ENCODE peak calls at places on chromosomes 6 and 20, in six cellular contexts. I, M, S, N, C and F are unnamed samples.

GRCh38 chr6:6590530-6590929 is 2.0 kb downstream of the LY86 start:
- DNase-seq in I (no peak), M (no peak), S (no peak), N (no peak), C (no peak), F (no peak)

GRCh38 chr6:128121190-128121589 is 220.3 kb upstream of the THEMIS start:
- DNase-seq in I (no peak), M (no peak), S (no peak), N (no peak), C (no peak), F (no peak)

GRCh38 chr6:153727910-153728309 is 311.1 kb upstream of the OPRM1 start:
- DNase-seq in I (no peak), M (no peak), S (no peak), N (peak), C (no peak), F (no peak)

GRCh38 chr20:16444056-16444777 is 129.0 kb downstream of the KIF16B start:
- DNase-seq in I (no peak), M (no peak), S (no peak), N (peak), C (no peak), F (no peak)

GRCh38 chr6:152651986-152652385 is 14.8 kb upstream of the SYNE1 start:
- DNase-seq in I (no peak), M (no peak), S (no peak), N (no peak), C (no peak), F (no peak)

GRCh38 chr20:1499528-1500420 is 8.6 kb upstream of the SIRPB2 start:
- DNase-seq in I (no peak), M (no peak), S (no peak), N (no peak), C (no peak), F (no peak)

GRCh38 chr6:142975272-142975805 is 30.4 kb upstream of the HIVEP2 start:
- DNase-seq in I (no peak), M (no peak), S (no peak), N (no peak), C (no peak), F (no peak)

GRCh38 chr6:111818539-111819226 is 54.6 kb downstream of the FYN start:
- DNase-seq in I (no peak), M (no peak), S (no peak), N (peak), C (no peak), F (no peak)

GRCh38 chr6:10422282-10423034 is 7.6 kb upstream of the TFAP2A start:
- DNase-seq in I (no peak), M (no peak), S (no peak), N (no peak), C (no peak), F (no peak)

GRCh38 chr20:61340157-61340556 is 88.1 kb downstream of the CDH4 start:
- DNase-seq in I (no peak), M (no peak), S (no peak), N (no peak), C (no peak), F (no peak)

GRCh38 chr6:36318690-36319435 is 17.8 kb downstream of the BNIP5 start:
- DNase-seq in I (no peak), M (no peak), S (peak), N (no peak), C (no peak), F (no peak)

GRCh38 chr6:37971711-37972410 is 152.3 kb downstream of the ZFAND3 start:
- DNase-seq in I (no peak), M (no peak), S (no peak), N (no peak), C (no peak), F (no peak)

GRCh38 chr20:2397595-2398145 is 17.0 kb downstream of the TGM6 start:
- DNase-seq in I (no peak), M (no peak), S (no peak), N (no peak), C (peak), F (no peak)

GRCh38 chr6:17311595-17312311 is 30.6 kb downstream of the RBM24 start:
- DNase-seq in I (no peak), M (no peak), S (no peak), N (peak), C (no peak), F (no peak)

GRCh38 chr6:15387118-15387517 is 141.2 kb downstream of the JARID2 start:
- DNase-seq in I (no peak), M (no peak), S (no peak), N (no peak), C (no peak), F (no peak)

GRCh38 chr6:35058827-35059522 is 82.2 kb downstream of the TCP11 start:
- DNase-seq in I (no peak), M (no peak), S (peak), N (no peak), C (no peak), F (no peak)

GRCh38 chr6:113833537-113833936 is 23.6 kb upstream of the MARCKS start:
- DNase-seq in I (no peak), M (no peak), S (no peak), N (peak), C (no peak), F (no peak)

GRCh38 chr20:60242836-60243520 is 284.8 kb downstream of the CDH26 start:
- DNase-seq in I (no peak), M (no peak), S (no peak), N (no peak), C (no peak), F (no peak)

GRCh38 chr20:51972031-51972430 is 169.7 kb upstream of the SALL4 start:
- DNase-seq in I (no peak), M (no peak), S (no peak), N (no peak), C (no peak), F (no peak)

GRCh38 chr6:166955865-166956443 is 396 bp downstream of the RNASET2 start:
- DNase-seq in I (no peak), M (no peak), S (peak), N (peak), C (no peak), F (no peak)

GRCh38 chr20:15976047-15976731 is 597.1 kb downstream of the KIF16B start:
- DNase-seq in I (no peak), M (no peak), S (no peak), N (peak), C (no peak), F (peak)

GRCh38 chr20:1567392-1568165 is 10.1 kb upstream of the SIRPD start:
- DNase-seq in I (no peak), M (no peak), S (no peak), N (peak), C (no peak), F (no peak)

GRCh38 chr6:119110601-119111548 is 32.4 kb upstream of the FAM184A start:
- DNase-seq in I (peak), M (no peak), S (no peak), N (peak), C (no peak), F (peak)

GRCh38 chr6:87807423-87807978 is 105.5 kb upstream of the AKIRIN2 start:
- DNase-seq in I (no peak), M (no peak), S (no peak), N (no peak), C (no peak), F (no peak)

GRCh38 chr6:111585241-111585968 is 20.3 kb downstream of the TRAF3IP2 start:
- DNase-seq in I (no peak), M (no peak), S (no peak), N (peak), C (no peak), F (no peak)

GRCh38 chr6:150068173-150068785 is 642 bp downstream of the ULBP3 start:
- DNase-seq in I (no peak), M (no peak), S (no peak), N (no peak), C (no peak), F (no peak)

GRCh38 chr6:109183109-109183508 is 87.8 kb downstream of the CEP57L1 start:
- DNase-seq in I (no peak), M (no peak), S (no peak), N (no peak), C (no peak), F (no peak)

GRCh38 chr20:19000071-19000470 is 186.5 kb downstream of the SCP2D1 start:
- DNase-seq in I (no peak), M (no peak), S (no peak), N (no peak), C (peak), F (no peak)

GRCh38 chr20:43915209-43916072 is 789 bp downstream of the TOX2 start:
- DNase-seq in I (no peak), M (no peak), S (no peak), N (peak), C (peak), F (no peak)

GRCh38 chr6:2434911-2435310 is 189.5 kb upstream of the GMDS start:
- DNase-seq in I (no peak), M (no peak), S (no peak), N (no peak), C (no peak), F (no peak)

DNA sequence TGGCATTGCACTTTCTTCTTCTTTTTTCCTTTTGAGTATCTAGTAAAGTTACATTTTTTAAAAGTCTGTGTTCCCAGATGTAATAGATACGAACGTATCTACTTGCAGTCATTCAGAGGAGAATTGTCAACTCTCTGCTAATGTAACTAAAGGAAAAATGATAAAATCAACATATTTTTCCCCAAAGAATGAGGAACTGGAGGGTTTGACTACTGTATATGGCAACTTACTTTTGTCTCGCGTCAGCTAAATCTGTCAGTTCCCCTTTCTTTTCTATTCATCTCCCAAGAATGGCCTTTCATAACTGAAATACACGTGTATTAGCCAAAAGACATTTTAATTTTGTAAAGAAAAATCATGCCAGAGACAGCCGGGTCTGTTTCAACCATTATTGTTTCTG is 5.4 kb downstream of the EYA2 start:
- DNase-seq in I (no peak), M (no peak), S (no peak), N (no peak), C (no peak), F (no peak)
- H3K4me3 ChIP-seq in I (no peak), M (no peak), S (no peak), N (no peak), C (no peak), F (no peak)

GRCh38 chr6:156511570-156511969 is 265.6 kb upstream of the ARID1B start:
- DNase-seq in I (no peak), M (no peak), S (no peak), N (no peak), C (no peak), F (no peak)
- H3K4me3 ChIP-seq in I (no peak), M (no peak), S (no peak), N (no peak), C (no peak), F (no peak)

DNA sequence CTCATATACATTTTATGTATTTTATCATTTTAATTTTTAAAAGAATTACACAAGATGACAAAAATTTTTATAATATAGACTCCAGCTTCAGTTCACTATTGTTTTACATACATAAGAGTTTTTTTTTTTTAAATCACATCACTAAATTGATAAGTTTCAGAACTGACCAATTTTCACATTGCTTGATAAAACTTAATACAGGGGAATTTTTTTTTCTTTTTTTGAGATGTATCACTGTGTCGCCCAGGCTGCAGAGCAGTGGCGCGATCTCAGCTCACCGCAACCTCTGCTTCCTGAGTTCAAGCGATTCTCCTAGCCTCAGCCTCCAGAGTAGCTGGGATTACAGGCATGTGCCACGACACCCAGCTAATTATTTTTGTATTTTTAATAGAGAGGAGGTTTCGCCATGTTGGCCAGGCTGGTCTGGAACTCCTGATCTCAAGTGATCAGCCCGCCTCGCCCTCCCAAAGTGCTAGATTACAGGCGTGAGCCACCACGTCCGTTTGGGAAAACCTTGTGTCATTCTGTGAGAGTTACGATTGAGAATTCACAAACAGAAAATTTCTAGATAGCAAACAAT is 36.6 kb upstream of the BTN3A2 start:
- DNase-seq in I (no peak), M (no peak), S (no peak), N (no peak), C (no peak), F (no peak)
- H3K4me3 ChIP-seq in I (peak), M (no peak), S (no peak), N (peak), C (no peak), F (peak)

GRCh38 chr6:158083687-158084325 is 84.3 kb downstream of the SERAC1 start:
- DNase-seq in I (no peak), M (no peak), S (no peak), N (no peak), C (peak), F (no peak)

GRCh38 chr6:158086706-158087518 is 81.2 kb downstream of the SERAC1 start:
- DNase-seq in I (no peak), M (peak), S (no peak), N (peak), C (peak), F (no peak)

GRCh38 chr6:158085261-158086053 is 82.6 kb downstream of the SERAC1 start:
- DNase-seq in I (no peak), M (no peak), S (no peak), N (no peak), C (peak), F (no peak)

GRCh38 chr6:158087519-158087867 is 80.6 kb downstream of the SERAC1 start:
- DNase-seq in I (no peak), M (no peak), S (no peak), N (no peak), C (peak), F (no peak)

DNA sequence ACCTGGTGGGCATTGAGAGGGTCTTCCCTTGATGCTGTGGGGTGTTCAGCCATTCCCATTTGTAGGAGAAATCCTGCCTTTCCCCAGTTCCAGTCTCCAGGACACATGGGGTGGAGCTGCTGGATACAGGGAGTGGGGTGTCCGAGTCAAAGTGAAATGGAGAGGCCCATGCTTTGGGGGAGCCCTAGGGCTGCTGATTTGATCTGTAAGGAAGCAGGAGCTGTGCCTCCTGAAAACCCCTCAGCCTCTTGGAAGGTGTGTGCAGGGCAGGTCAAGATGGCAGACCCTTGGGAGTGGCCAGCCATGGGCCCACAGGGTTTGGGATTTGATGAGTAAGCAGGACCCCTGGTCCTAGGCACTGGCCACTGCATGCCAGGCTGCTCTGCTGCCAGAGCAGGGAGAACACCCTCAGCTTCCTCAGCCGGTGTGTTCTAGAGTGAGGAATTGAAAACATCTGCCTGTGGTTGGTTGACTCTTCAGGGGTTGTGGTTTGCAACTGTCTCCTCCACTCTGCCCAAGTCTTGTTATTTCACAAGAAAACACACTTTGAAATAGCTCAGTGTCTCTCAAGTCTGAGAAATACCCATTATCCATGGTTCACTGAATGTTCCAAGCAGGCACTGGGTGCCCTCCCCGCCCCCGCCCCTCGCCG is 81.9 kb downstream of the SERAC1 start:
- DNase-seq in I (no peak), M (no peak), S (no peak), N (peak), C (no peak), F (no peak)
- H3K4me3 ChIP-seq in I (no peak), M (peak), S (no peak), N (no peak), C (no peak), F (no peak)